ENCODE peak calls at places on chromosomes 4 and X, in nine cellular contexts. B, V, U, H, N, C, Q, M and D are unnamed samples.

GRCh38 chr4:76753814-76754213 is 144.1 kb downstream of the SOWAHB start:
- DNase-seq in V (peak), Q (no peak), U (peak), N (no peak), B (no peak), M (peak), H (no peak), C (no peak), D (no peak)

GRCh38 chrX:71998836-71999509 is 88.3 kb downstream of the NHSL2 start:
- DNase-seq in U (peak), Q (no peak), V (no peak), B (peak), H (peak), N (peak), C (no peak), M (peak), D (no peak)

GRCh38 chrX:6266041-6266440 is 37.4 kb upstream of the NLGN4X start:
- DNase-seq in N (no peak), H (no peak), U (no peak), Q (no peak), M (no peak), C (no peak), B (no peak), V (no peak), D (no peak)

GRCh38 chr4:100008048-100008447 is 58.0 kb upstream of the H2AZ1 start:
- DNase-seq in B (no peak), H (no peak), M (peak), Q (no peak), C (no peak), V (peak), U (peak), N (no peak), D (no peak)

GRCh38 chr4:150593996-150594395 is 12.0 kb downstream of the MAB21L2 start:
- DNase-seq in M (peak), Q (no peak), C (no peak), N (no peak), V (no peak), U (peak), H (no peak), B (peak), D (no peak)

GRCh38 chr4:73976716-73977115 is 5.1 kb downstream of the PF4 start:
- DNase-seq in B (no peak), N (no peak), Q (no peak), H (no peak), V (no peak), M (no peak), U (peak), C (no peak), D (no peak)

GRCh38 chr4:110589297-110589696 is 33.6 kb downstream of the PITX2 start:
- DNase-seq in U (no peak), C (no peak), Q (no peak), M (peak), H (no peak), N (no peak), V (no peak), B (peak), D (no peak)

GRCh38 chr4:28421221-28421620 is 1560.6 kb downstream of the STIM2 start:
- DNase-seq in Q (no peak), B (no peak), U (no peak), V (no peak), C (no peak), H (no peak), M (peak), N (no peak), D (no peak)

GRCh38 chr4:78937837-78938236 is 1.4 kb downstream of the PAQR3 start:
- DNase-seq in B (no peak), M (peak), U (peak), V (no peak), N (no peak), H (no peak), Q (peak), C (no peak), D (no peak)

GRCh38 chrX:70769659-70770232 is 138.8 kb downstream of the TEX11 start:
- DNase-seq in V (no peak), H (no peak), N (peak), M (peak), U (peak), B (peak), Q (peak), C (no peak), D (no peak)

GRCh38 chr4:114180481-114180880 is 201.0 kb upstream of the ARSJ start:
- DNase-seq in U (peak), M (peak), N (peak), V (peak), H (peak), B (peak), C (no peak), Q (peak), D (peak)

GRCh38 chrX:50606300-50606950 is 135.8 kb upstream of the DGKK start:
- DNase-seq in N (no peak), H (no peak), Q (no peak), V (no peak), B (no peak), U (no peak), M (no peak), C (no peak), D (peak)

GRCh38 chrX:86171366-86171765 is 23.1 kb downstream of the DACH2 start:
- DNase-seq in V (no peak), B (peak), H (no peak), Q (peak), C (no peak), M (peak), N (peak), U (peak), D (peak)

GRCh38 chr4:139975830-139976272 is 178.1 kb downstream of the MAML3 start:
- DNase-seq in U (peak), B (peak), C (no peak), H (no peak), N (no peak), M (peak), Q (no peak), V (no peak), D (no peak)

GRCh38 chrX:71212536-71212935 is 10.5 kb upstream of the GJB1 start:
- DNase-seq in Q (no peak), C (no peak), M (no peak), U (no peak), V (no peak), H (no peak), B (no peak), N (no peak), D (no peak)

GRCh38 chr4:185849543-185850185 is 37.7 kb upstream of the SORBS2 start:
- DNase-seq in B (no peak), N (no peak), H (no peak), M (peak), Q (no peak), V (no peak), C (no peak), U (no peak), D (no peak)

GRCh38 chrX:141902366-141902765 is 1.3 kb upstream of the MAGEC1 start:
- DNase-seq in U (peak), Q (no peak), N (no peak), B (no peak), C (no peak), M (no peak), H (no peak), V (no peak), D (no peak)

GRCh38 chr4:99947190-99947578 is 766 bp upstream of the DNAJB14 start:
- DNase-seq in U (no peak), C (no peak), V (no peak), B (peak), H (no peak), M (peak), N (no peak), Q (no peak), D (no peak)

GRCh38 chrX:132749406-132749805 is 209.0 kb downstream of the HS6ST2 start:
- DNase-seq in B (no peak), M (no peak), C (no peak), V (no peak), Q (no peak), U (no peak), N (no peak), H (no peak), D (no peak)

GRCh38 chr4:2277956-2278355 is 16.0 kb upstream of the MXD4 start:
- DNase-seq in Q (no peak), U (peak), V (no peak), C (no peak), B (no peak), N (no peak), H (no peak), M (no peak), D (no peak)

GRCh38 chrX:43655151-43655676 is 885 bp upstream of the MAOA start:
- DNase-seq in H (peak), V (no peak), M (peak), B (no peak), U (peak), Q (no peak), N (peak), C (no peak), D (peak)

GRCh38 chr4:73718375-73719373 is 21.7 kb upstream of the CXCL8 start:
- DNase-seq in V (peak), H (no peak), N (no peak), B (no peak), U (peak), Q (no peak), M (peak), C (peak), D (no peak)

GRCh38 chr4:6115746-6116586 is 84.4 kb downstream of the JAKMIP1 start:
- DNase-seq in Q (no peak), C (no peak), M (no peak), V (no peak), B (no peak), H (no peak), N (no peak), U (no peak), D (no peak)

GRCh38 chr4:74618659-74619058 is 173.7 kb downstream of the AREG start:
- DNase-seq in M (peak), B (no peak), Q (no peak), H (no peak), V (no peak), N (no peak), C (no peak), U (peak), D (no peak)

GRCh38 chr4:1212546-1213335 is 36.2 kb downstream of the CTBP1 start:
- DNase-seq in U (no peak), M (no peak), H (no peak), C (no peak), Q (no peak), B (no peak), N (no peak), V (no peak), D (no peak)

GRCh38 chr4:177281544-177281943 is 28.1 kb upstream of the NEIL3 start:
- DNase-seq in H (no peak), N (no peak), U (peak), V (no peak), Q (no peak), C (no peak), M (peak), B (no peak), D (no peak)

GRCh38 chr4:2077537-2078460 is 18.7 kb downstream of the NAT8L start:
- DNase-seq in Q (no peak), B (no peak), U (no peak), C (no peak), H (no peak), N (no peak), V (no peak), M (no peak), D (no peak)

GRCh38 chr4:30757357-30757756 is 37.2 kb downstream of the PCDH7 start:
- DNase-seq in U (peak), H (no peak), M (peak), N (no peak), Q (no peak), B (no peak), V (peak), C (no peak), D (peak)

GRCh38 chrX:77447339-77448149 is at the start of gene FGF16:
- DNase-seq in B (no peak), U (no peak), M (no peak), V (no peak), C (no peak), N (no peak), Q (no peak), H (peak), D (no peak)

GRCh38 chrX:110964761-110965160 is 131.2 kb upstream of the PAK3 start:
- DNase-seq in B (no peak), N (no peak), C (no peak), Q (peak), M (no peak), U (no peak), H (no peak), V (no peak), D (no peak)

GRCh38 chr4:82431026-82431745 is 796 bp downstream of the ENOPH1 start:
- DNase-seq in M (peak), H (peak), N (peak), Q (no peak), U (peak), V (no peak), C (no peak), B (peak), D (peak)

GRCh38 chrX:7889680-7890079 is 37.5 kb downstream of the PNPLA4 start:
- DNase-seq in U (peak), Q (no peak), N (no peak), B (no peak), V (peak), H (no peak), M (peak), C (no peak), D (no peak)

GRCh38 chr4:103021120-103021519 is 1.6 kb upstream of the SLC9B1 start:
- DNase-seq in N (no peak), B (no peak), C (no peak), V (no peak), U (no peak), Q (no peak), H (no peak), M (no peak), D (no peak)

GRCh38 chr4:145614235-145614615 is 5.0 kb upstream of the MMAA start:
- DNase-seq in N (no peak), Q (no peak), U (no peak), M (no peak), V (no peak), C (no peak), H (no peak), B (no peak), D (no peak)

GRCh38 chr4:145502809-145503208 is 21.2 kb downstream of the SMAD1 start:
- DNase-seq in H (no peak), U (no peak), V (no peak), B (no peak), Q (no peak), N (no peak), C (no peak), M (no peak), D (no peak)